ENCODE peak calls at places on chromosome 22, in four cellular contexts. K is activated CD8-positive, alpha-beta memory T cell treated with anti-CD3 and anti-CD28 coated beads, Interleukin-2, amount 10 ng/mL, durations not matched to agents 7 days and 5 days; T is HCEC 1CT; A is activated CD4-positive, alpha-beta T cell treated with anti-CD3 and anti-CD28 coated beads for 48 hours. O is an unnamed sample.

GRCh38 chr22:29485448-29485847 is 5.4 kb downstream of the NEFH start:
- DNase-seq in K (no peak), T (no peak), A (no peak), O (no peak)

GRCh38 chr22:26779108-26779507 is 121.7 kb downstream of the MIAT start:
- DNase-seq in K (no peak), T (no peak), A (no peak), O (no peak)

GRCh38 chr22:18968011-18968749 is 32.1 kb upstream of the PRODH start:
- DNase-seq in K (no peak), T (no peak), A (peak), O (peak)

GRCh38 chr22:22042009-22042408 is 59.4 kb upstream of the TOP3B start:
- DNase-seq in K (no peak), T (no peak), A (no peak), O (peak)

GRCh38 chr22:37196539-37197450 is 8.7 kb upstream of the C1QTNF6 start:
- DNase-seq in K (no peak), T (peak), A (no peak), O (no peak)

GRCh38 chr22:28016781-28017557 is 97.9 kb upstream of the PITPNB start:
- DNase-seq in K (no peak), T (no peak), A (no peak), O (no peak)

GRCh38 chr22:19143967-19144400 is 467 bp downstream of the ESS2 start:
- DNase-seq in K (peak), T (no peak), A (peak), O (peak)

GRCh38 chr22:23829845-23830372 is 8.9 kb downstream of the DERL3 start:
- DNase-seq in K (no peak), T (peak), A (no peak), O (no peak)

GRCh38 chr22:47847281-47847890 is 1084.9 kb downstream of the TBC1D22A start:
- DNase-seq in K (no peak), T (no peak), A (no peak), O (no peak)

GRCh38 chr22:30298005-30298701 is 8.8 kb upstream of the CASTOR1 start:
- DNase-seq in K (no peak), T (no peak), A (no peak), O (no peak)

GRCh38 chr22:47748887-47749286 is 986.4 kb downstream of the TBC1D22A start:
- DNase-seq in K (no peak), T (no peak), A (no peak), O (no peak)

GRCh38 chr22:28103596-28103995 is 184.5 kb upstream of the PITPNB start:
- DNase-seq in K (no peak), T (peak), A (no peak), O (no peak)

GRCh38 chr22:46951973-46952372 is 189.5 kb downstream of the TBC1D22A start:
- DNase-seq in K (no peak), T (no peak), A (no peak), O (no peak)

GRCh38 chr22:20418211-20418788 is 19.3 kb downstream of the SCARF2 start:
- DNase-seq in K (peak), T (peak), A (peak), O (peak)

GRCh38 chr22:25496396-25497064 is 67.9 kb upstream of the GRK3 start:
- DNase-seq in K (no peak), T (no peak), A (no peak), O (no peak)

GRCh38 chr22:26847046-26847445 is 189.7 kb downstream of the MIAT start:
- DNase-seq in K (no peak), T (no peak), A (no peak), O (no peak)

GRCh38 chr22:38257170-38257569 is 15.6 kb downstream of the TMEM184B start:
- DNase-seq in K (no peak), T (peak), A (no peak), O (no peak)

GRCh38 chr22:26893034-26893710 is 235.8 kb downstream of the MIAT start:
- DNase-seq in K (no peak), T (no peak), A (no peak), O (no peak)